ENCODE peak calls at places on chromosomes 4 and X, in four cellular contexts. P is effector memory CD8-positive, alpha-beta T cell; Q is NCI-H446 treated with DMSO at 0.1 percent for 48 hours; U is right lobe of liver. D is an unnamed sample.

GRCh38 chr4:184544711-184545409 is 70.5 kb upstream of the IRF2 start:
- DNase-seq in P (no peak), Q (no peak), U (no peak), D (no peak)

GRCh38 chr4:61152433-61152832 is 47.7 kb upstream of the ADGRL3 start:
- DNase-seq in P (no peak), Q (no peak), U (no peak), D (no peak)

GRCh38 chr4:176435891-176436499 is 116.2 kb downstream of the SPCS3 start:
- DNase-seq in P (no peak), Q (no peak), U (no peak), D (no peak)

GRCh38 chrX:9635805-9636204 is 129.8 kb downstream of the GPR143 start:
- DNase-seq in P (no peak), Q (no peak), U (no peak), D (no peak)

GRCh38 chr4:37715889-37716402 is 29.8 kb upstream of the RELL1 start:
- DNase-seq in P (no peak), Q (no peak), U (no peak), D (no peak)

GRCh38 chr4:140052050-140052449 is 101.9 kb downstream of the MAML3 start:
- DNase-seq in P (no peak), Q (no peak), U (no peak), D (peak)

GRCh38 chr4:153089781-153090180 is 114.5 kb upstream of the TRIM2 start:
- DNase-seq in P (no peak), Q (no peak), U (no peak), D (no peak)

GRCh38 chr4:183289688-183290087 is 30.4 kb downstream of the CLDN22 start:
- DNase-seq in P (no peak), Q (no peak), U (no peak), D (no peak)

GRCh38 chr4:56386091-56386490 is 1.2 kb downstream of the AASDH start:
- DNase-seq in P (no peak), Q (no peak), U (no peak), D (no peak)

GRCh38 chr4:2335729-2336101 is 73.8 kb upstream of the MXD4 start:
- DNase-seq in P (no peak), Q (no peak), U (no peak), D (no peak)

GRCh38 chr4:121277194-121278105 is 103.4 kb downstream of the QRFPR start:
- DNase-seq in P (no peak), Q (no peak), U (no peak), D (no peak)

D was measured in heart left ventricle.